ENCODE peak calls at places on chromosomes 2 and 18, in ten cellular contexts. One of them, this sample, is unnamed.

GRCh38 chr2:25491003-25491696 is 149.4 kb upstream of the DNMT3A start:
- DNase-seq in HTR-8/SVneo: no peak
- DNase-seq in stomach: no peak
- DNase-seq in C1 segment of cervical spinal cord: no peak
- DNase-seq in islet precursor cell: no peak
- DNase-seq in RPMI7951: peak; percentile 34
- DNase-seq in SJSA1: no peak
- DNase-seq in brain microvascular endothelial cell: no peak
- DNase-seq in foreskin fibroblast: peak; percentile 3
- DNase-seq in CD4-positive, CD25-positive, alpha-beta regulatory T cell: no peak
- DNase-seq in this sample: no peak

GRCh38 chr2:134718956-134719814 is at the start of gene TMEM163:
- DNase-seq in HTR-8/SVneo: no peak
- DNase-seq in SJSA1: no peak
- DNase-seq in islet precursor cell: no peak
- DNase-seq in brain microvascular endothelial cell: no peak
- DNase-seq in CD4-positive, CD25-positive, alpha-beta regulatory T cell: no peak
- DNase-seq in foreskin fibroblast: no peak
- DNase-seq in RPMI7951: no peak
- DNase-seq in stomach: peak; percentile 52
- DNase-seq in C1 segment of cervical spinal cord: no peak
- DNase-seq in this sample: no peak

GRCh38 chr2:126704434-126705165 is 48.6 kb downstream of the GYPC start:
- DNase-seq in C1 segment of cervical spinal cord: no peak
- DNase-seq in foreskin fibroblast: no peak
- DNase-seq in brain microvascular endothelial cell: no peak
- DNase-seq in islet precursor cell: no peak
- DNase-seq in SJSA1: no peak
- DNase-seq in HTR-8/SVneo: no peak
- DNase-seq in stomach: no peak
- DNase-seq in CD4-positive, CD25-positive, alpha-beta regulatory T cell: no peak
- DNase-seq in RPMI7951: no peak
- DNase-seq in this sample: no peak

GRCh38 chr2:53944542-53944941 is 26.3 kb downstream of the PSME4 start:
- DNase-seq in CD4-positive, CD25-positive, alpha-beta regulatory T cell: no peak
- DNase-seq in C1 segment of cervical spinal cord: no peak
- DNase-seq in stomach: no peak
- DNase-seq in SJSA1: no peak
- DNase-seq in HTR-8/SVneo: no peak
- DNase-seq in foreskin fibroblast: no peak
- DNase-seq in brain microvascular endothelial cell: no peak
- DNase-seq in islet precursor cell: no peak
- DNase-seq in RPMI7951: no peak
- DNase-seq in this sample: no peak

GRCh38 chr18:9201224-9201623 is 64.6 kb downstream of the ANKRD12 start:
- DNase-seq in SJSA1: no peak
- DNase-seq in CD4-positive, CD25-positive, alpha-beta regulatory T cell: no peak
- DNase-seq in foreskin fibroblast: no peak
- DNase-seq in stomach: no peak
- DNase-seq in brain microvascular endothelial cell: no peak
- DNase-seq in RPMI7951: no peak
- DNase-seq in C1 segment of cervical spinal cord: no peak
- DNase-seq in islet precursor cell: no peak
- DNase-seq in HTR-8/SVneo: no peak
- DNase-seq in this sample: no peak

GRCh38 chr18:68781224-68781623 is 16.7 kb upstream of the CCDC102B start:
- DNase-seq in CD4-positive, CD25-positive, alpha-beta regulatory T cell: no peak
- DNase-seq in RPMI7951: no peak
- DNase-seq in islet precursor cell: no peak
- DNase-seq in C1 segment of cervical spinal cord: no peak
- DNase-seq in brain microvascular endothelial cell: no peak
- DNase-seq in foreskin fibroblast: no peak
- DNase-seq in SJSA1: no peak
- DNase-seq in HTR-8/SVneo: no peak
- DNase-seq in stomach: no peak
- DNase-seq in this sample: no peak

GRCh38 chr18:58942486-58942885 is 77.8 kb downstream of the ZNF532 start:
- DNase-seq in CD4-positive, CD25-positive, alpha-beta regulatory T cell: no peak
- DNase-seq in islet precursor cell: no peak
- DNase-seq in foreskin fibroblast: no peak
- DNase-seq in stomach: peak; percentile 57
- DNase-seq in SJSA1: no peak
- DNase-seq in C1 segment of cervical spinal cord: no peak
- DNase-seq in brain microvascular endothelial cell: no peak
- DNase-seq in HTR-8/SVneo: no peak
- DNase-seq in RPMI7951: no peak
- DNase-seq in this sample: no peak

GRCh38 chr2:236646441-236646840 is 76.8 kb downstream of the ACKR3 start:
- DNase-seq in brain microvascular endothelial cell: no peak
- DNase-seq in C1 segment of cervical spinal cord: no peak
- DNase-seq in SJSA1: no peak
- DNase-seq in HTR-8/SVneo: no peak
- DNase-seq in stomach: no peak
- DNase-seq in islet precursor cell: peak; percentile 13
- DNase-seq in foreskin fibroblast: no peak
- DNase-seq in CD4-positive, CD25-positive, alpha-beta regulatory T cell: no peak
- DNase-seq in RPMI7951: no peak
- DNase-seq in this sample: no peak

GRCh38 chr2:189570565-189570964 is 10.0 kb downstream of the SLC40A1 start:
- DNase-seq in islet precursor cell: no peak
- DNase-seq in HTR-8/SVneo: peak; percentile 22
- DNase-seq in SJSA1: peak; percentile 52
- DNase-seq in CD4-positive, CD25-positive, alpha-beta regulatory T cell: no peak
- DNase-seq in stomach: no peak
- DNase-seq in C1 segment of cervical spinal cord: no peak
- DNase-seq in brain microvascular endothelial cell: no peak
- DNase-seq in foreskin fibroblast: no peak
- DNase-seq in RPMI7951: peak; percentile 3
- DNase-seq in this sample: peak; percentile 25

GRCh38 chr2:28282248-28282647 is 110.4 kb upstream of the FOSL2 start:
- DNase-seq in islet precursor cell: no peak
- DNase-seq in stomach: no peak
- DNase-seq in foreskin fibroblast: no peak
- DNase-seq in RPMI7951: no peak
- DNase-seq in HTR-8/SVneo: no peak
- DNase-seq in SJSA1: no peak
- DNase-seq in CD4-positive, CD25-positive, alpha-beta regulatory T cell: no peak
- DNase-seq in C1 segment of cervical spinal cord: no peak
- DNase-seq in brain microvascular endothelial cell: no peak
- DNase-seq in this sample: no peak

GRCh38 chr2:79935771-79936657 is 368.5 kb downstream of the LRRTM1 start:
- DNase-seq in CD4-positive, CD25-positive, alpha-beta regulatory T cell: no peak
- DNase-seq in islet precursor cell: peak; percentile 80
- DNase-seq in SJSA1: peak; percentile 76
- DNase-seq in brain microvascular endothelial cell: peak; percentile 33
- DNase-seq in foreskin fibroblast: peak; percentile 22
- DNase-seq in stomach: peak; percentile 27
- DNase-seq in HTR-8/SVneo: peak; percentile 28
- DNase-seq in RPMI7951: peak; percentile 14
- DNase-seq in C1 segment of cervical spinal cord: no peak
- DNase-seq in this sample: peak; percentile 47

GRCh38 chr2:162258169-162258568 is 14.9 kb upstream of the FAP start:
- DNase-seq in HTR-8/SVneo: no peak
- DNase-seq in stomach: no peak
- DNase-seq in CD4-positive, CD25-positive, alpha-beta regulatory T cell: no peak
- DNase-seq in SJSA1: no peak
- DNase-seq in C1 segment of cervical spinal cord: no peak
- DNase-seq in foreskin fibroblast: no peak
- DNase-seq in RPMI7951: peak; percentile 76
- DNase-seq in brain microvascular endothelial cell: no peak
- DNase-seq in islet precursor cell: peak; percentile 50
- DNase-seq in this sample: no peak

GRCh38 chr2:86319700-86320369 is 17.6 kb downstream of the REEP1 start:
- DNase-seq in islet precursor cell: peak; percentile 36
- DNase-seq in RPMI7951: no peak
- DNase-seq in foreskin fibroblast: no peak
- DNase-seq in SJSA1: no peak
- DNase-seq in CD4-positive, CD25-positive, alpha-beta regulatory T cell: no peak
- DNase-seq in HTR-8/SVneo: no peak
- DNase-seq in stomach: no peak
- DNase-seq in C1 segment of cervical spinal cord: no peak
- DNase-seq in brain microvascular endothelial cell: no peak
- DNase-seq in this sample: no peak

GRCh38 chr2:212926948-212927347 is 224.5 kb downstream of the IKZF2 start:
- DNase-seq in islet precursor cell: no peak
- DNase-seq in RPMI7951: no peak
- DNase-seq in C1 segment of cervical spinal cord: no peak
- DNase-seq in stomach: no peak
- DNase-seq in CD4-positive, CD25-positive, alpha-beta regulatory T cell: no peak
- DNase-seq in foreskin fibroblast: no peak
- DNase-seq in brain microvascular endothelial cell: no peak
- DNase-seq in SJSA1: no peak
- DNase-seq in HTR-8/SVneo: no peak
- DNase-seq in this sample: no peak

GRCh38 chr2:158319269-158319668 is 137.3 kb downstream of the CCDC148 start:
- DNase-seq in C1 segment of cervical spinal cord: no peak
- DNase-seq in HTR-8/SVneo: no peak
- DNase-seq in RPMI7951: no peak
- DNase-seq in brain microvascular endothelial cell: no peak
- DNase-seq in stomach: no peak
- DNase-seq in SJSA1: no peak
- DNase-seq in CD4-positive, CD25-positive, alpha-beta regulatory T cell: no peak
- DNase-seq in foreskin fibroblast: no peak
- DNase-seq in islet precursor cell: no peak
- DNase-seq in this sample: no peak

GRCh38 chr2:178109813-178110212 is 2.4 kb upstream of the RBM45 start:
- DNase-seq in SJSA1: peak; percentile 20
- DNase-seq in foreskin fibroblast: peak; percentile 12
- DNase-seq in RPMI7951: peak; percentile 59
- DNase-seq in CD4-positive, CD25-positive, alpha-beta regulatory T cell: peak; percentile 44
- DNase-seq in brain microvascular endothelial cell: no peak
- DNase-seq in HTR-8/SVneo: peak; percentile 48
- DNase-seq in C1 segment of cervical spinal cord: no peak
- DNase-seq in islet precursor cell: no peak
- DNase-seq in stomach: no peak
- DNase-seq in this sample: peak; percentile 22

GRCh38 chr2:61196671-61197070 is 34.7 kb downstream of the C2orf74 start:
- DNase-seq in brain microvascular endothelial cell: no peak
- DNase-seq in stomach: no peak
- DNase-seq in islet precursor cell: no peak
- DNase-seq in foreskin fibroblast: no peak
- DNase-seq in RPMI7951: no peak
- DNase-seq in SJSA1: no peak
- DNase-seq in CD4-positive, CD25-positive, alpha-beta regulatory T cell: no peak
- DNase-seq in HTR-8/SVneo: no peak
- DNase-seq in C1 segment of cervical spinal cord: no peak
- DNase-seq in this sample: no peak

GRCh38 chr2:73260338-73260984 is 23.8 kb downstream of the FBXO41 start:
- DNase-seq in brain microvascular endothelial cell: peak; percentile 25
- DNase-seq in SJSA1: peak; percentile 21
- DNase-seq in RPMI7951: peak; percentile 43
- DNase-seq in stomach: peak; percentile 52
- DNase-seq in CD4-positive, CD25-positive, alpha-beta regulatory T cell: no peak
- DNase-seq in HTR-8/SVneo: peak; percentile 78
- DNase-seq in foreskin fibroblast: peak; percentile 28
- DNase-seq in C1 segment of cervical spinal cord: no peak
- DNase-seq in islet precursor cell: peak; percentile 89
- DNase-seq in this sample: no peak

GRCh38 chr2:217399288-217399687 is 539.4 kb upstream of the TNP1 start:
- DNase-seq in brain microvascular endothelial cell: peak; percentile 79
- DNase-seq in foreskin fibroblast: peak; percentile 9
- DNase-seq in HTR-8/SVneo: peak; percentile 20
- DNase-seq in islet precursor cell: no peak
- DNase-seq in C1 segment of cervical spinal cord: no peak
- DNase-seq in CD4-positive, CD25-positive, alpha-beta regulatory T cell: no peak
- DNase-seq in stomach: no peak
- DNase-seq in RPMI7951: peak; percentile 63
- DNase-seq in SJSA1: peak; percentile 30
- DNase-seq in this sample: no peak

GRCh38 chr2:62968668-62969067 is 82.0 kb upstream of the OTX1 start:
- DNase-seq in brain microvascular endothelial cell: no peak
- DNase-seq in foreskin fibroblast: no peak
- DNase-seq in islet precursor cell: no peak
- DNase-seq in CD4-positive, CD25-positive, alpha-beta regulatory T cell: no peak
- DNase-seq in stomach: no peak
- DNase-seq in RPMI7951: no peak
- DNase-seq in HTR-8/SVneo: no peak
- DNase-seq in SJSA1: no peak
- DNase-seq in C1 segment of cervical spinal cord: no peak
- DNase-seq in this sample: no peak

GRCh38 chr2:55493220-55493619 is 26.3 kb upstream of the CFAP36 start:
- DNase-seq in SJSA1: no peak
- DNase-seq in HTR-8/SVneo: no peak
- DNase-seq in foreskin fibroblast: no peak
- DNase-seq in RPMI7951: no peak
- DNase-seq in stomach: no peak
- DNase-seq in CD4-positive, CD25-positive, alpha-beta regulatory T cell: no peak
- DNase-seq in brain microvascular endothelial cell: no peak
- DNase-seq in islet precursor cell: no peak
- DNase-seq in C1 segment of cervical spinal cord: no peak
- DNase-seq in this sample: no peak

GRCh38 chr2:19504400-19505198 is 146.2 kb upstream of the OSR1 start:
- DNase-seq in brain microvascular endothelial cell: no peak
- DNase-seq in islet precursor cell: no peak
- DNase-seq in SJSA1: no peak
- DNase-seq in CD4-positive, CD25-positive, alpha-beta regulatory T cell: no peak
- DNase-seq in stomach: no peak
- DNase-seq in C1 segment of cervical spinal cord: no peak
- DNase-seq in foreskin fibroblast: no peak
- DNase-seq in HTR-8/SVneo: peak; percentile 8
- DNase-seq in RPMI7951: no peak
- DNase-seq in this sample: no peak

GRCh38 chr2:170778900-170779299 is 8.7 kb downstream of the ERICH2 start:
- DNase-seq in HTR-8/SVneo: no peak
- DNase-seq in C1 segment of cervical spinal cord: no peak
- DNase-seq in foreskin fibroblast: no peak
- DNase-seq in stomach: no peak
- DNase-seq in RPMI7951: no peak
- DNase-seq in SJSA1: no peak
- DNase-seq in brain microvascular endothelial cell: no peak
- DNase-seq in islet precursor cell: no peak
- DNase-seq in CD4-positive, CD25-positive, alpha-beta regulatory T cell: no peak
- DNase-seq in this sample: no peak

GRCh38 chr2:126679314-126679713 is 23.4 kb downstream of the GYPC start:
- DNase-seq in SJSA1: no peak
- DNase-seq in HTR-8/SVneo: no peak
- DNase-seq in brain microvascular endothelial cell: no peak
- DNase-seq in stomach: no peak
- DNase-seq in C1 segment of cervical spinal cord: no peak
- DNase-seq in islet precursor cell: no peak
- DNase-seq in RPMI7951: no peak
- DNase-seq in foreskin fibroblast: no peak
- DNase-seq in CD4-positive, CD25-positive, alpha-beta regulatory T cell: no peak
- DNase-seq in this sample: no peak

GRCh38 chr2:172953970-172954852 is 121.4 kb upstream of the MAP3K20 start:
- DNase-seq in RPMI7951: no peak
- DNase-seq in stomach: no peak
- DNase-seq in islet precursor cell: no peak
- DNase-seq in HTR-8/SVneo: no peak
- DNase-seq in foreskin fibroblast: no peak
- DNase-seq in C1 segment of cervical spinal cord: no peak
- DNase-seq in SJSA1: no peak
- DNase-seq in brain microvascular endothelial cell: peak; percentile 27
- DNase-seq in CD4-positive, CD25-positive, alpha-beta regulatory T cell: no peak
- DNase-seq in this sample: no peak

GRCh38 chr2:85420743-85421705 is 2.5 kb downstream of the SH2D6 start:
- DNase-seq in foreskin fibroblast: peak; percentile 68
- DNase-seq in stomach: peak; percentile 95
- DNase-seq in HTR-8/SVneo: peak; percentile 93
- DNase-seq in islet precursor cell: peak; percentile 91
- DNase-seq in RPMI7951: peak; percentile 91
- DNase-seq in SJSA1: peak; percentile 89
- DNase-seq in brain microvascular endothelial cell: peak; percentile 70
- DNase-seq in C1 segment of cervical spinal cord: peak; percentile 84
- DNase-seq in CD4-positive, CD25-positive, alpha-beta regulatory T cell: peak; percentile 85
- DNase-seq in this sample: no peak

GRCh38 chr18:56575819-56576663 is 62.4 kb downstream of the TXNL1 start:
- DNase-seq in SJSA1: peak; percentile 56
- DNase-seq in islet precursor cell: no peak
- DNase-seq in CD4-positive, CD25-positive, alpha-beta regulatory T cell: no peak
- DNase-seq in brain microvascular endothelial cell: peak; percentile 53
- DNase-seq in foreskin fibroblast: peak; percentile 46
- DNase-seq in HTR-8/SVneo: peak; percentile 17
- DNase-seq in RPMI7951: peak; percentile 45
- DNase-seq in C1 segment of cervical spinal cord: no peak
- DNase-seq in stomach: no peak
- DNase-seq in this sample: peak; percentile 34

GRCh38 chr2:96538487-96539214 is 2.1 kb downstream of the ARID5A start:
- DNase-seq in brain microvascular endothelial cell: peak; percentile 47
- DNase-seq in stomach: peak; percentile 77
- DNase-seq in C1 segment of cervical spinal cord: peak; percentile 65
- DNase-seq in CD4-positive, CD25-positive, alpha-beta regulatory T cell: peak; percentile 91
- DNase-seq in RPMI7951: no peak
- DNase-seq in HTR-8/SVneo: no peak
- DNase-seq in islet precursor cell: peak; percentile 88
- DNase-seq in SJSA1: no peak
- DNase-seq in foreskin fibroblast: peak; percentile 28
- DNase-seq in this sample: no peak

This sample was measured in amniotic stem cell.